ENCODE peak calls at places on chromosomes 13 and 19, in four cellular contexts. C is SW 1271, U is GOT3, T is stromal cell of bone marrow. Q is an unnamed sample.

GRCh38 chr19:38559428-38560401 is 58.0 kb downstream of the MAP4K1 start:
- DNase-seq in C (no peak), T (no peak), U (no peak), Q (no peak)

GRCh38 chr19:14577885-14578427 is 4.9 kb upstream of the CLEC17A start:
- DNase-seq in U (no peak), C (no peak), T (no peak), Q (peak)

GRCh38 chr13:32947886-32948285 is 68.3 kb upstream of the KL start:
- DNase-seq in T (no peak), U (no peak), C (no peak), Q (peak)

GRCh38 chr19:45164577-45165335 is 4.0 kb upstream of the NKPD1 start:
- DNase-seq in T (no peak), C (no peak), U (no peak), Q (peak)

GRCh38 chr19:36089847-36090246 is 21.1 kb upstream of the OVOL3 start:
- DNase-seq in C (no peak), U (no peak), T (no peak), Q (no peak)

GRCh38 chr19:1425102-1425842 is 12.9 kb upstream of the RPS15 start:
- DNase-seq in C (no peak), U (no peak), T (no peak), Q (no peak)

GRCh38 chr13:35716186-35716585 is 239.7 kb upstream of the MAB21L1 start:
- DNase-seq in U (no peak), C (no peak), T (no peak), Q (no peak)

GRCh38 chr13:74819549-74819948 is 662.4 kb downstream of the TBC1D4 start:
- DNase-seq in C (no peak), U (no peak), T (no peak), Q (no peak)

GRCh38 chr19:31707206-31707605 is 358.0 kb upstream of the TSHZ3 start:
- DNase-seq in C (no peak), T (no peak), U (no peak), Q (no peak)

GRCh38 chr13:76764429-76764828 is 121.8 kb downstream of the KCTD12 start:
- DNase-seq in C (no peak), T (peak), U (no peak), Q (no peak)

GRCh38 chr19:49840736-49841249 is 10.2 kb upstream of the PTOV1 start:
- DNase-seq in C (no peak), T (no peak), U (no peak), Q (no peak)